ENCODE peak calls at places on chromosomes 5 and 9, in six cellular contexts. R, W, M, K, U and S are unnamed samples. For H3K4me1, the result is how much of the 10 kb centered on the place peaks cover.

GRCh38 chr9:35757527-35758275 is 3.6 kb upstream of the MSMP start:
- DNase-seq in R (peak), K (no peak), U (no peak), W (no peak), M (no peak), S (peak)

GRCh38 chr5:56316302-56316994 is 83.3 kb upstream of the ANKRD55 start:
- DNase-seq in W (no peak), K (no peak), U (no peak), R (no peak), M (no peak), S (no peak)

GRCh38 chr5:142772766-142773293 is 2.7 kb downstream of the ARHGAP26 start:
- DNase-seq in U (no peak), W (no peak), R (no peak), K (no peak), M (no peak), S (no peak)

GRCh38 chr5:119268387-119269060 is 87.3 kb upstream of the TNFAIP8 start:
- DNase-seq in W (peak), M (peak), R (peak), K (peak), U (peak), S (peak)

GRCh38 chr9:78745996-78746395 is 449.1 kb downstream of the PSAT1 start:
- DNase-seq in U (no peak), W (peak), R (no peak), M (no peak), K (no peak), S (no peak)

GRCh38 chr5:65199988-65200668 is 281.6 kb downstream of the ADAMTS6 start:
- DNase-seq in W (peak), K (no peak), U (no peak), R (no peak), M (no peak), S (no peak)

GRCh38 chr5:142441638-142442037 is 116.8 kb upstream of the SPRY4 start:
- DNase-seq in U (no peak), M (peak), R (peak), K (peak), W (peak), S (no peak)

GRCh38 chr9:128011071-128011817 is 30.5 kb upstream of the EEIG1 start:
- DNase-seq in M (no peak), W (no peak), R (peak), K (no peak), U (no peak), S (peak)

GRCh38 chr5:90409318-90410177 is at the start of gene CETN3:
- DNase-seq in K (peak), R (peak), U (peak), W (peak), M (peak), S (peak)

GRCh38 chr9:121640076-121640475 is 11.4 kb upstream of the DAB2IP start:
- DNase-seq in W (peak), U (peak), K (no peak), R (peak), M (peak), S (peak)

GRCh38 chr5:73902327-73903051 is 276.5 kb downstream of the ARHGEF28 start:
- DNase-seq in M (no peak), R (no peak), K (peak), U (no peak), W (peak), S (no peak)

GRCh38 chr5:150409638-150410523 is 2.8 kb downstream of the CD74 start:
- DNase-seq in M (peak), R (peak), K (peak), U (peak), W (peak), S (peak)

GRCh38 chr5:150413176-150413901 is 629 bp upstream of the CD74 start:
- DNase-seq in M (no peak), U (no peak), W (no peak), R (no peak), K (no peak), S (no peak)

GRCh38 chr5:150412319-150413175 is at the start of gene CD74:
- DNase-seq in W (peak), R (peak), U (peak), K (no peak), M (peak), S (peak)

GRCh38 chr5:150411245-150411979 is 1.3 kb downstream of the CD74 start:
- DNase-seq in W (peak), M (peak), R (peak), U (peak), K (no peak), S (no peak)

GRCh38 chr5:150410524-150411244 is 2.0 kb downstream of the CD74 start:
- DNase-seq in R (peak), U (peak), K (peak), M (peak), W (peak), S (peak)
- TF ChIP-seq POLR2A in R (no peak), U (no peak), K (no peak), M (peak), W (no peak), S (no peak)

GRCh38 chr5:6727231-6727630 is 14.0 kb downstream of the TENT4A start:
- DNase-seq in U (no peak), W (no peak), M (no peak), K (no peak), R (no peak), S (no peak)
- H3K4me1 ChIP-seq in U (half or more), W (half or more), M (under half), K (under half), R (half or more), S (under half)

GRCh38 chr5:157864067-157864466 is 5.1 kb upstream of the CLINT1 start:
- DNase-seq in R (no peak), U (no peak), K (no peak), M (no peak), W (no peak), S (no peak)
- TF ChIP-seq POLR2A in R (no peak), U (no peak), K (no peak), M (no peak), W (no peak), S (no peak)

GRCh38 chr9:134327671-134328231 is 1.5 kb downstream of the RXRA start:
- DNase-seq in U (no peak), R (peak), M (peak), W (no peak), K (no peak), S (peak)

GRCh38 chr9:134326754-134327526 is 685 bp downstream of the RXRA start:
- DNase-seq in M (peak), W (peak), R (peak), U (no peak), K (no peak), S (peak)

GRCh38 chr9:134328841-134329575 is 2.8 kb downstream of the RXRA start:
- DNase-seq in K (no peak), U (peak), W (no peak), R (peak), M (peak), S (peak)

GRCh38 chr9:134329576-134329855 is 3.3 kb downstream of the RXRA start:
- DNase-seq in W (no peak), U (no peak), M (peak), K (no peak), R (peak), S (peak)

DNA sequence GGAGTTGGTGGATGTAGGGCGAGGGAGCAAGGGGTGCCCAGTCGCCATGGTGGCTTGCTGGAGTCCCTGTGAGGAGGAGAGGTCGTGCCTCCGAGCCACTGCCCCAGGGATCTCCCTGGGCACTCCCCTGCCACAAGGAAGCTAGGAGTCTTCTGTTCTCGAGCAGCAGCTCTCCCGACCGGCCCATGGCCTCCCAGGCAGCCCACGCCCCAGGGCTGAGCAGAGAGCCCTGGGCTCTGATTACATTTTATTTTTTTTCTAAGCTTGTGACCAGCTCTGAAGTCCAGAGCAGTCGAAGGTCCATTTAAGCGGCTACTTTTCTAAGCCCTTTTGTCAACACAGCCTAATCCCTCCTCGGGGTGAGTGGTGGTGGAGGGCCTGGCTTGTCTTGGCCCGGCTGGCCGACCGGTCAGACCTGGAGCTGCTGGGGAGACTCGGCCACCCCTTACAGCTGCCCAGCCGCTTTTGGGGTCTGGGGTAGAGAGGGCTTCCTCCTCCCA is 2.1 kb downstream of the RXRA start:
- DNase-seq in K (no peak), U (peak), M (peak), R (peak), W (peak), S (peak)
- H3K4me1 ChIP-seq in K (under half), U (half or more), M (half or more), R (half or more), W (under half), S (half or more)

DNA sequence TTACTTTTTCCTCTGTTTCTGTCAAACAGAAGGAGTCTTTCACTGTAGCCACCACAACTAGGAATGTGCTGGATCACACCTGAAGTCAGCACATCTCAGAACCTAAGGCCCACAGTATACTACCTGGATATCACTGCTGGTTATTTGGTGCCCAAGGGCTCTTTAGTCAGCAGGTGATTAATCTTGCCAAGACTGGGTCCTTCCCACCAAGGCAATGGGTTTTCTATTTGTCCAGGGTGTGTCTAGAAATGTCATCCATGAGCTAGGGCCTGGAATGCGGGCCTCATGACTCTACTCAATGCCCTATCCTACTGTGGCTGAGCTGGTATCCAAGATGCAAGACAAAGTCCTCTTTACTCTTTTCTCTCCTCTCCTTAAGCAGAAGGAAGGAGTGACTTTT is 9.8 kb upstream of the PCDHAC1 start:
- DNase-seq in U (no peak), W (no peak), R (no peak), M (no peak), K (no peak), S (no peak)
- TF ChIP-seq POLR2A in U (no peak), W (no peak), R (no peak), M (no peak), K (no peak), S (no peak)

DNA sequence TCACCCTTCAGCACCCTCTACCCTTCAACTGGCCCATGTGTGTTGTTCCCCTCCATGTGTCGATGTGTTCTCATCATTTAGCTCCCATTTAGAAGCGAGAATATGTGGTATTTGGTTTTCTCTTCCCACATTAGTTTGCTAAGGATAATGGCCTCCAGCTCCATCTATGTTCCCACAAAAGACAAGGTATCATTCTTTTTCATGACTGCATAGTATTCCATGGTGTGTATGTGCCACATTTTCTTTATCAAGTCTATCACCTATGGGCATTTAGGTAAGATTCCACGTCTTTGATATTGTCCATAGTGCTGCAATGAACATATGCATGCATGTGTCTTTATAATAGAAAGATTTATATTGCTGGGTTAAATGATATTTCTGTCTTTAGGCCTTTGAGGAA is 325.1 kb upstream of the ADAMTS16 start:
- DNase-seq in K (no peak), M (no peak), R (no peak), U (no peak), W (no peak), S (no peak)
- H3K4me1 ChIP-seq in K (under half), M (under half), R (under half), U (under half), W (under half), S (under half)

DNA sequence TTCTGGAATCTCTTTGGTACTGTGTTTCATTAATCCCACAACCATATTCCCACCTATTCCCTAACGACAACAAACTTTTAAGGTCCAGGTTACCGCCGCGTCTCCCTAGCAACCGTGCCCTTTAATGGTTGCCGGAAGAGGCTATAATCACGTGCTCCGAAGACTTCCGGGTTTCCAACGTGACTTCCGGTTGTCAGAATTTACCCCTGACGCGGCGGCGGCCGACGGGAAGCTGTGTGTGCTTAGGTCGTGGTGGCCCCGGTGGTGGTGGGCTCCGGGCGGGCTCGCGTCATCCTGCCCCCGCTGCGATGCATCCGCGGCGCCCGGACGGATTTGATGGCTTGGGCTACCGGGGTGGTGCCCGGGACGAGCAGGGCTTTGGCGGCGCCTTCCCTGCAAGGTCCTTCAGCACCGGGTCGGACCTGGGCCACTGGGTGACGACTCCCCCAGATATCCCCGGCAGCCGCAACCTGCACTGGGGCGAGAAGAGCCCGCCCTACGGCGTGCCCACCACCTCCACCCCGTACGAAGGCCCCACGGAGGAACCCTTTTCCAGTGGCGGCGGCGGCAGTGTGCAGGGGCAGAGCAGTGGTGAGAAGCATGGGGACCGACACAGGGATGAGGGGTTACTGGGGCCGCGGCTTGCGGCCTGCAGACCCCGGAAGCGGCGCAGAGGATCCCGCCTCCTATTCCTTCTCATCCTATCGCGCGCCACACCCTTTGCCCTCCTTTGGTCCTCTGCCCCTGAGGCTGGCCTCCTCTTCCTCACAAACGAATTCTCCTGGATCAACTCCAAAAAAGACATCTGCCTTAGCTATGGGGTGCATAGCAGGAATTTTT is at the start of gene SLC25A46:
- DNase-seq in R (peak), M (peak), K (peak), W (peak), U (peak), S (peak)
- TF ChIP-seq POLR2A in R (peak), M (peak), K (no peak), W (peak), U (no peak), S (peak)

DNA sequence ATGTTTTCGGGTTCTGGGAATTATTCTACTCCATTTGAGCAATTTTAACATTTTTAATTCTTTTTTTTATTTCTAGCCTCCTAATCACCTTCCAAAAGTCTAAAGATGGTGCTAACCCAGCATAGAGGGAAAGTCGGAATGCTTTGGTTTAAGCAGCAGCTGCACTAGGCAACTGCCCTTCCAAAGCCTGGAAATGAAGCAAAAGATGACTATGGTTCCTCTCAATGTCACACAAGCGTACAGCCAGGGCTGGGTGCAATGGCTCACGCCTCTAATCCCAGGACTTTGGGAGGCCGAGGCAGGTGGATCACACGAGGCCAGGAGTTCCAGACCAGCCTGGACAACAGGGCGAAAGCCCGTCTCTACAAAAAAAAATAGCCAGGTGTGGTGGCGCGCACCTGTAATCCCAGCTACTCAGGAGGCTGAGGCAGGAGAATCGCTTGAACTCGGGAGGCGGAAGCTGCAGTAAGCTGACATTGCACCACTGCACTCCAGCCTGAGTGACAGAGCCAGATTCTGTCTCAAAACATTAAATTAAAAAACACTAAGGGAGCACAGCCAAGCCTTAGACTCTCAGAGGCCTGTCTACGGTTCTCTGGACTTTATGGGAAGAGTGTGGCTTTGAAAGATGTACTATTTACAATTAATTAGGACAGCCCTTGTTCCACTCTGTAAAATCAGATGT is 33.2 kb downstream of the ADAM19 start:
- DNase-seq in W (no peak), R (no peak), M (no peak), U (no peak), K (no peak), S (no peak)
- H3K4me1 ChIP-seq in W (under half), R (half or more), M (under half), U (half or more), K (under half), S (under half)

DNA sequence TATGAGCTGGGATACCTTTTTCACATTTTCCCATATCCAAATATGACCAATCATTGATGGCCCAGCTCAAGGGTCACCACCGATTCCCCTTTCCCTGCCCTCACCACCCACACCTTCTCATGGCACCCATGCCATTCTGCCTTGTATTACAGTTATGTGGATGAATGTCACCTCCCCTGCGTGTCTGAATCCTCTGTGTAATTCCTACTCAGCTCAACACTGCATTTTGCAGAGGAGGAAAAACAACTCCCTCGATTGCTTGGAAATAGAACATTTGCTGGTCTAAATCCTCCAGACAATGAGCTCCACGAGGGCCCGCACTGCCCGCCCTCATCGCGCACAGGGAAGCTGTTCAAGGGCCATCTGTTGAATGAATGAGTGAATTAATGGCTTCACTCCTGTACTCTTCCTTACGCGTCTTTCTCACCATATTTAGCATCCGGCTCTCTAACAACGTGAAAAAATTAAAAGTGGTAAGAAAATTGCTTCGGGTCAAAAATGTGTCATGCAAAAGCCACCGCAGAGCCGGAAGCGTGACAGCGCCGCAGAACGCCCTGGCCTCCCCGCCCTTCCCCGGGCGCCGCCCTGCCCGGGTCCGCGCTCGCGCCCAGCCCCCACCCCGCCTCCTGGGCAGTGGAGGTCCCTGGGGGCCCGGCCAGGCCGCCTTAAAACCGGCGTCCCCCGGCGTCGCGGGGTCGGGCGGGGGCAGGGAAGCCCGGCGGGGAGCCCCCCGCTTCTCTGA is 703 bp downstream of the SUSD1 start:
- DNase-seq in K (no peak), W (peak), U (peak), M (peak), R (peak), S (peak)
- TF ChIP-seq POLR2A in K (no peak), W (no peak), U (no peak), M (no peak), R (no peak), S (no peak)